ENCODE peak calls at places on chromosomes 4 and X, in four cellular contexts. One of them, this sample, is unnamed.

GRCh38 chr4:113065629-113066028 is 16.2 kb downstream of the ANK2 start:
- DNase-seq in mucosa of descending colon: no peak
- DNase-seq in natural killer cell: no peak
- DNase-seq in HFFc6: no peak
- DNase-seq in this sample: no peak

GRCh38 chrX:36434521-36434920 is 515.0 kb downstream of the CFAP47 start:
- DNase-seq in HFFc6: no peak
- DNase-seq in natural killer cell: no peak
- DNase-seq in mucosa of descending colon: no peak
- DNase-seq in this sample: no peak

GRCh38 chr4:69689530-69690111 is 36.6 kb upstream of the UGT2A1 start:
- DNase-seq in HFFc6: peak
- DNase-seq in natural killer cell: no peak
- DNase-seq in mucosa of descending colon: peak
- DNase-seq in this sample: no peak

GRCh38 chr4:48360966-48361470 is 19.7 kb downstream of the SLAIN2 start:
- DNase-seq in natural killer cell: no peak
- DNase-seq in HFFc6: no peak
- DNase-seq in mucosa of descending colon: no peak
- DNase-seq in this sample: no peak

GRCh38 chr4:55447826-55448225 is 52.1 kb downstream of the TMEM165 start:
- DNase-seq in mucosa of descending colon: no peak
- DNase-seq in natural killer cell: no peak
- DNase-seq in HFFc6: peak
- DNase-seq in this sample: no peak

GRCh38 chrX:7788334-7788733 is 54.6 kb upstream of the VCX start:
- DNase-seq in HFFc6: no peak
- DNase-seq in mucosa of descending colon: no peak
- DNase-seq in natural killer cell: no peak
- DNase-seq in this sample: no peak

GRCh38 chrX:47560179-47560830 is 700 bp upstream of the ARAF start:
- DNase-seq in HFFc6: no peak
- DNase-seq in natural killer cell: no peak
- DNase-seq in mucosa of descending colon: no peak
- DNase-seq in this sample: no peak

GRCh38 chr4:23788460-23788859 is 101.4 kb downstream of the PPARGC1A start:
- DNase-seq in HFFc6: no peak
- DNase-seq in natural killer cell: no peak
- DNase-seq in mucosa of descending colon: peak
- DNase-seq in this sample: no peak

GRCh38 chr4:134001057-134001456 is 200.5 kb downstream of the PABPC4L start:
- DNase-seq in natural killer cell: no peak
- DNase-seq in mucosa of descending colon: no peak
- DNase-seq in HFFc6: peak
- DNase-seq in this sample: no peak

GRCh38 chrX:56233100-56233499 is 944 bp downstream of the KLF8 start:
- DNase-seq in natural killer cell: no peak
- DNase-seq in HFFc6: no peak
- DNase-seq in mucosa of descending colon: peak
- DNase-seq in this sample: peak

GRCh38 chr4:34619531-34620109 is 1624.7 kb downstream of the ARAP2 start:
- DNase-seq in mucosa of descending colon: no peak
- DNase-seq in HFFc6: no peak
- DNase-seq in natural killer cell: no peak
- DNase-seq in this sample: no peak

GRCh38 chrX:88424541-88424940 is 322.5 kb upstream of the CPXCR1 start:
- DNase-seq in mucosa of descending colon: no peak
- DNase-seq in HFFc6: no peak
- DNase-seq in natural killer cell: no peak
- DNase-seq in this sample: no peak

GRCh38 chrX:152907084-152907651 is 9.3 kb downstream of the ZNF185 start:
- DNase-seq in mucosa of descending colon: no peak
- DNase-seq in natural killer cell: no peak
- DNase-seq in HFFc6: no peak
- DNase-seq in this sample: no peak

GRCh38 chrX:153723351-153724251 is 586 bp downstream of the BCAP31 start:
- DNase-seq in HFFc6: peak
- DNase-seq in mucosa of descending colon: peak
- DNase-seq in natural killer cell: no peak
- DNase-seq in this sample: peak

GRCh38 chr4:87209696-87210095 is 10.7 kb downstream of the KLHL8 start:
- DNase-seq in HFFc6: no peak
- DNase-seq in natural killer cell: peak
- DNase-seq in mucosa of descending colon: no peak
- DNase-seq in this sample: no peak

GRCh38 chr4:71860643-71861042 is 76.8 kb upstream of the GC start:
- DNase-seq in mucosa of descending colon: no peak
- DNase-seq in HFFc6: no peak
- DNase-seq in natural killer cell: no peak
- DNase-seq in this sample: no peak

GRCh38 chr4:8371251-8371995 is 69.1 kb downstream of the ACOX3 start:
- DNase-seq in mucosa of descending colon: no peak
- DNase-seq in HFFc6: no peak
- DNase-seq in natural killer cell: no peak
- DNase-seq in this sample: no peak

GRCh38 chr4:142656178-142656577 is 189.9 kb downstream of the INPP4B start:
- DNase-seq in natural killer cell: no peak
- DNase-seq in mucosa of descending colon: peak
- DNase-seq in HFFc6: no peak
- DNase-seq in this sample: peak

GRCh38 chrX:71909956-71910355 is 689 bp upstream of the NHSL2 start:
- DNase-seq in HFFc6: no peak
- DNase-seq in mucosa of descending colon: no peak
- DNase-seq in natural killer cell: no peak
- DNase-seq in this sample: peak

DNA sequence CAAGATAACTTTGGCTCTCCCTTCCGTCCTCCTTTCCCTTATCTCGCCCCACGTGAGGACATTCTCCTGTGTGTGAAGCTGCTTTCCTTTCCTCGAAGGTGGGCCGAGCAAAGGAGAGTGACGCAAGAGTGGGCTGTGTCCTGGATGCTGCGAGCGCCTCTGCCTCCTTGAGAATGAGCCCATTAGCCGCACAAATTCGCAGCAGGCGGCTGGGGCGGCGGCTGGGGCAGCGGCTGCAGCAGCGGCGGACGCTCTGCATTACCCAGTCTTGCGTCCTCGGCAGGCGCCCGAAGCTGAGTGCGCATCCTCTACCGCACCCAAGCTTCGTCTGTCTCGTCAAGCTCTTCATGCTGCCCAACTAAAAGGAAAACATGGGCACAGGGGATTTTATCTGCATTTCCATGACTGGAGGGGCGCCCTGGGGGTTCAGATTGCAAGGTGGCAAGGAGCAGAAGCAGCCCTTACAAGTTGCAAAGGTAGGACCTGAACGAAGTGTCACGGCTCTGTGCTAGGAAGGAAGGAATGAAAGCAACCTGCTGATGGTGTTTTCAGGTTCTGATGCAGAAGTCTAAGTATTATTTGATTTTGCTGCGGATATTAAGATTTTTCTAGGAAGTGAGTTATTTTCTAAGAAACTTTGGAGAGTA is at the start of gene SYNPO2:
- DNase-seq in natural killer cell: no peak
- DNase-seq in HFFc6: peak
- DNase-seq in mucosa of descending colon: peak
- DNase-seq in this sample: peak
- TF ChIP-seq CTCF in natural killer cell: no peak
- TF ChIP-seq CTCF in HFFc6: no peak
- TF ChIP-seq CTCF in mucosa of descending colon: no peak
- TF ChIP-seq CTCF in this sample: no peak

DNA sequence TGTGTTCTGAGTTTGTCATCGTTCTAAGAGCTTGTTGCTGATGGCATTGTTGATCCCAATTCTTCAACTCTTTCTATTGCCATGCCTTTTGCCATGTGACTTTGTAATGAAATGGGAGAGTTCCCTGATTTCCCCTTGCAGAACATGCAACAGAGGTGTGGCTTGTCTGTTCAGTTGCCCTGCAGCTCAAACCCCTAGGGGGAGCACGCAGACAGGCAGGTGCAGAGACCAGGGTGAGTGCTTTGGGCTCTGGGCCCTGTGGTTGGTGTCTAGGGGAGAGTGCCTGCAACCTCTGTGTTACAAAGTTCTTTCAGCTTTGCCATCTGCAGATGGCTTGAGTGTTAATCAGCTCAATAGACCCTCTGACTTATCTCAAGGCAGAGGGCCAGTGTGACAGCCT is 332.7 kb downstream of the MID1IP1 start:
- DNase-seq in mucosa of descending colon: peak
- DNase-seq in HFFc6: no peak
- DNase-seq in natural killer cell: no peak
- DNase-seq in this sample: no peak
- TF ChIP-seq CTCF in mucosa of descending colon: peak
- TF ChIP-seq CTCF in HFFc6: no peak
- TF ChIP-seq CTCF in natural killer cell: no peak
- TF ChIP-seq CTCF in this sample: no peak

GRCh38 chrX:19512961-19513360 is 2.3 kb downstream of the MAP3K15 start:
- DNase-seq in natural killer cell: no peak
- DNase-seq in mucosa of descending colon: no peak
- DNase-seq in HFFc6: no peak
- DNase-seq in this sample: no peak

GRCh38 chrX:19512359-19512758 is 2.9 kb downstream of the MAP3K15 start:
- DNase-seq in natural killer cell: no peak
- DNase-seq in HFFc6: no peak
- DNase-seq in mucosa of descending colon: no peak
- DNase-seq in this sample: no peak

GRCh38 chrX:19513383-19513782 is 1.9 kb downstream of the MAP3K15 start:
- DNase-seq in HFFc6: no peak
- DNase-seq in mucosa of descending colon: no peak
- DNase-seq in natural killer cell: no peak
- DNase-seq in this sample: peak

GRCh38 chrX:19515615-19516105 is 352 bp upstream of the MAP3K15 start:
- DNase-seq in HFFc6: no peak
- DNase-seq in mucosa of descending colon: no peak
- DNase-seq in natural killer cell: no peak
- DNase-seq in this sample: no peak

GRCh38 chrX:19514791-19515614 is at the start of gene MAP3K15:
- DNase-seq in mucosa of descending colon: peak
- DNase-seq in natural killer cell: no peak
- DNase-seq in HFFc6: no peak
- DNase-seq in this sample: peak
- TF ChIP-seq CTCF in mucosa of descending colon: no peak
- TF ChIP-seq CTCF in natural killer cell: no peak
- TF ChIP-seq CTCF in HFFc6: peak
- TF ChIP-seq CTCF in this sample: peak

GRCh38 chr4:74615411-74615810 is 170.5 kb downstream of the AREG start:
- DNase-seq in natural killer cell: no peak
- DNase-seq in HFFc6: no peak
- DNase-seq in mucosa of descending colon: no peak
- DNase-seq in this sample: no peak
- TF ChIP-seq CTCF in natural killer cell: no peak
- TF ChIP-seq CTCF in HFFc6: no peak
- TF ChIP-seq CTCF in mucosa of descending colon: no peak
- TF ChIP-seq CTCF in this sample: no peak

DNA sequence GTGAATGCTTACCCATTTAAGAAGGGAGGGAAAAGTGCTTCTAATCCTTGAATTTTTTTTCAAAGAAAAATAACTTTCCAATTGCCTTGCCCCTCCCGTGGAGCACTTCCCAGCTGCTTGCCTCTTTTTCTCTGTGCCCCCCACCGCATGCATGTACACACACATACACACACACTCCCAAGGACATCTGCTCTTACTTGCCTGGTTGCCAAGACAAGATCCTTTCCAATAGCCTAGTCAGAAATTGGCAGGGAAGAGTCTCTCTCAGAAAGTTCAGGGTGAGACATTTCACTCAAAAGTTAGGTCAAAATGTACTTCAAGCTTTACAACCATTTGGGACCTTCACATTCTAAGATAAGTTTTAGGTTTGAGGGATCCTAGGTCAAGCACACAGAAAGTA is 10.9 kb downstream of the HHIP start:
- DNase-seq in mucosa of descending colon: no peak
- DNase-seq in HFFc6: no peak
- DNase-seq in natural killer cell: no peak
- DNase-seq in this sample: no peak
- TF ChIP-seq CTCF in mucosa of descending colon: no peak
- TF ChIP-seq CTCF in HFFc6: no peak
- TF ChIP-seq CTCF in natural killer cell: no peak
- TF ChIP-seq CTCF in this sample: no peak

DNA sequence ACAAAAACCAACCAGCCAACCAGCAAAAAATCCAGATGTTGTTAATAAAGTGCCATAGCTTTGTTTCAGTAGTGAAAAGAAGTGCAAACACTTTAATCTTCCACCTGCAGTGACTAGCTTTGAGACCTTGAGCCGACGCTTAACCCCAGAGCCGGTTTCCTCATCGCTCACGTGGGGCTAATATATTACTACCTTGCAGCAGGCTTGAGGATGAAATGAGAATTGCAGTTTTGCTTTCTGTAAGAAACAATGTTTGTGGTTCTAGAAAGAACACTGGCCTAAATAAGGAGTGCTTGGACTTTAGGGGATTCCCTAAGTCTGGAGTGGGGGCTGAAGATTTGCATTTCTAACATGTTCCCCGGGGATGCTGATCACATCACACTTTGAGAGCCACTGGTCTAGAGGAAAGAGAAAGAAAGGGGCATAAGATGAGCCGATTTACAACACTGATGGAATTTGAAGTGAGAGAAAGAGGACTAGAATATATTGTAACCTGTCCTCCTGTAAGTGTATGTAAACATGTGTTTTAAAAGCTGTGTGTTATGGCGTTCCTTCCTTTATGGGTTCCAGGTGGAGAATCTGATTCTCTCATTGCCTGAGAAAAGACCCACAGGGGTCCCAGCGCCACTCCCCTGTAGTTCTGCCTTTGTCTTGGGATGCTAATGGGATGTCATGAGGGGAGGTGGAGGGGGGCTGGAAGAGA is 1.4 kb downstream of the FGF2 start:
- DNase-seq in mucosa of descending colon: peak
- DNase-seq in natural killer cell: peak
- DNase-seq in HFFc6: no peak
- DNase-seq in this sample: no peak
- TF ChIP-seq CTCF in mucosa of descending colon: no peak
- TF ChIP-seq CTCF in natural killer cell: no peak
- TF ChIP-seq CTCF in HFFc6: no peak
- TF ChIP-seq CTCF in this sample: no peak

GRCh38 chr4:17597517-17597916 is 16.9 kb upstream of the MED28 start:
- DNase-seq in natural killer cell: no peak
- DNase-seq in mucosa of descending colon: peak
- DNase-seq in HFFc6: no peak
- DNase-seq in this sample: peak
- TF ChIP-seq CTCF in natural killer cell: no peak
- TF ChIP-seq CTCF in mucosa of descending colon: no peak
- TF ChIP-seq CTCF in HFFc6: peak
- TF ChIP-seq CTCF in this sample: no peak

GRCh38 chr4:80367737-80368136 is 32.2 kb downstream of the CFAP299 start:
- DNase-seq in HFFc6: peak
- DNase-seq in natural killer cell: no peak
- DNase-seq in mucosa of descending colon: no peak
- DNase-seq in this sample: no peak

GRCh38 chr4:80370635-80371034 is 35.1 kb downstream of the CFAP299 start:
- DNase-seq in HFFc6: no peak
- DNase-seq in natural killer cell: no peak
- DNase-seq in mucosa of descending colon: no peak
- DNase-seq in this sample: no peak

GRCh38 chr4:80361329-80361900 is 25.9 kb downstream of the CFAP299 start:
- DNase-seq in HFFc6: peak
- DNase-seq in mucosa of descending colon: no peak
- DNase-seq in natural killer cell: no peak
- DNase-seq in this sample: no peak

GRCh38 chr4:80362578-80363181 is 27.1 kb downstream of the CFAP299 start:
- DNase-seq in natural killer cell: no peak
- DNase-seq in mucosa of descending colon: peak
- DNase-seq in HFFc6: peak
- DNase-seq in this sample: peak

GRCh38 chr4:80365928-80366327 is 30.4 kb downstream of the CFAP299 start:
- DNase-seq in HFFc6: peak
- DNase-seq in natural killer cell: peak
- DNase-seq in mucosa of descending colon: peak
- DNase-seq in this sample: peak
- TF ChIP-seq CTCF in HFFc6: peak
- TF ChIP-seq CTCF in natural killer cell: peak
- TF ChIP-seq CTCF in mucosa of descending colon: no peak
- TF ChIP-seq CTCF in this sample: peak

This sample was measured in glutamatergic neuron.